ENCODE peak calls at places on chromosomes 5 and 9, in ten cellular contexts. G, R, Z, B, X, V, H, A, C and Y are unnamed samples.

GRCh38 chr9:128205296-128205944 is 2.2 kb downstream of the DNM1 start:
- DNase-seq in G (no peak), R (no peak), Z (no peak), B (no peak), X (no peak), V (no peak), H (no peak), A (no peak), C (no peak), Y (no peak)

GRCh38 chr9:128863647-128864046 is 18.1 kb downstream of the KYAT1 start:
- DNase-seq in G (peak; percentile 85), R (peak; percentile 47), Z (peak; percentile 94), B (no peak), X (peak; percentile 95), V (peak; percentile 79), H (peak; percentile 83), A (no peak), C (peak; percentile 79), Y (peak; percentile 77)

GRCh38 chr9:106697799-106698591 is 165.0 kb upstream of the ZNF462 start:
- DNase-seq in G (peak; percentile 79), R (peak; percentile 55), Z (no peak), B (peak; percentile 8), X (peak; percentile 12), V (no peak), H (peak; percentile 93), A (peak; percentile 63), C (peak; percentile 59), Y (peak; percentile 74)

GRCh38 chr5:142725231-142726187 is 39.6 kb upstream of the FGF1 start:
- DNase-seq in G (no peak), R (no peak), Z (no peak), B (no peak), X (no peak), V (no peak), H (no peak), A (no peak), C (no peak), Y (peak; percentile 68)

GRCh38 chr5:64977779-64978178 is 209.0 kb downstream of the CWC27 start:
- DNase-seq in G (no peak), R (no peak), Z (no peak), B (no peak), X (no peak), V (no peak), H (no peak), A (no peak), C (no peak), Y (peak; percentile 31)

GRCh38 chr9:6911901-6912650 is 154.3 kb downstream of the KDM4C start:
- DNase-seq in G (no peak), R (no peak), Z (no peak), B (no peak), X (no peak), V (no peak), H (no peak), A (no peak), C (no peak), Y (no peak)

GRCh38 chr5:118533166-118533565 is 455.2 kb downstream of the DTWD2 start:
- DNase-seq in G (no peak), R (peak; percentile 41), Z (no peak), B (no peak), X (no peak), V (no peak), H (no peak), A (no peak), C (no peak), Y (no peak)

GRCh38 chr5:101728933-101729332 is 567.2 kb downstream of the SLCO4C1 start:
- DNase-seq in G (no peak), R (no peak), Z (no peak), B (no peak), X (no peak), V (no peak), H (peak; percentile 6), A (no peak), C (no peak), Y (peak; percentile 22)

GRCh38 chr9:106405871-106406435 is 457.0 kb upstream of the ZNF462 start:
- DNase-seq in G (no peak), R (peak; percentile 36), Z (no peak), B (no peak), X (no peak), V (no peak), H (no peak), A (no peak), C (no peak), Y (no peak)

GRCh38 chr9:98010450-98010849 is 27.3 kb downstream of the ANP32B start:
- DNase-seq in G (peak; percentile 56), R (peak; percentile 44), Z (peak; percentile 48), B (no peak), X (peak; percentile 16), V (no peak), H (no peak), A (peak; percentile 43), C (no peak), Y (peak; percentile 40)

GRCh38 chr5:154523104-154523503 is 45.1 kb upstream of the HAND1 start:
- DNase-seq in G (no peak), R (no peak), Z (no peak), B (no peak), X (no peak), V (no peak), H (peak; percentile 78), A (no peak), C (no peak), Y (no peak)

GRCh38 chr5:88643315-88643714 is 239.7 kb downstream of the MEF2C start:
- DNase-seq in G (no peak), R (no peak), Z (no peak), B (no peak), X (no peak), V (no peak), H (no peak), A (no peak), C (no peak), Y (no peak)

DNA sequence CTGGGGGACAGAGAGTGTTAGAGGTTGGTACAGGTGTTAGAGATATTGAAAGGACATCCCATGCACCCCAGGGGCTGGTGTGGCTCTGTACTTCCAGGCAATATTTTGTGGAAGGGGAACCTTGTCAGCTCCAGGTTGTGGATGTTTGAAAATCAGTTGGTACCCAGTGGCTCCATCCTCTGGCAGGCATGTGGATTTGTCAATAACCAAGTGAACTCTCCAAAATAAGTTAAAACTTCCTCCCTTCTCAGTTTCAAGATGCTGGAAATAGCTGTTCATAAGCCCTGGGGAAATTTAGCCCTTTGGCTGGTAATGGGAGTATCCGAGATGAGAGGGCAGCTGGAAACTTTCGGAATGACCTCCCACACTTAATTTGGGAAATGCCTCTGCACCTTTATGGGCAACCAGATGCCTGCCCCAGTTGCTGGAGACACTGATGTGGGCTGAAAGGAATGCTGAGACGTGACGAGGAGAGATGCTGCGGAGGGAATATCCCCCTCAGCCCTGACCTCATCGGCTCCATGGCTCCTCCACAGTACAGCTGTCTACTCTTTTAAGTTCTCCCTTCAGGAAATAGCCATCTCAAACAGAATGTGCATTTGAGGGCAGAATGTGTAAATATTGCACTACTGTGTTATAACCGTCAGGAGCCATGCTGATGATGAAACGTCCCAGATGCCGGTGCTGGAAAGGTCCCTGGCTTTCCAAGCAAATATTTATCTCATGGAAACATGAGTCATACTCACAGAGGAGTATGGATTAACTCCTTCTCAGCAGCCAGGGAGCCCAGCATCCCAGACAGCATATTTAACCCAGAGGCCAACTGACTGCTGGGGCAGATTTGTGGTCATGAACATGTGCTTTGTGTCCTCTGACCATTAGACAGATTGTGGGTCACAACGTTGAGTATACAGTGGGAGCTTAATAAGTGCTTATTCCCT is 29.5 kb downstream of the TGFBI start:
- DNase-seq in G (peak; percentile 63), R (peak; percentile 98), Z (peak; percentile 60), B (peak; percentile 47), X (peak; percentile 33), V (no peak), H (peak; percentile 41), A (peak; percentile 98), C (peak; percentile 78), Y (peak; percentile 95)
- TF ChIP-seq CTCF in G (no peak), R (peak; percentile 49), Z (peak; percentile 70), B (peak; percentile 47), X (no peak), V (no peak), H (peak; percentile 48), A (peak; percentile 71), C (peak; percentile 57), Y (peak; percentile 48)

GRCh38 chr9:88651682-88652633 is 117.0 kb downstream of the NXNL2 start:
- DNase-seq in G (peak; percentile 94), R (peak; percentile 95), Z (no peak), B (peak; percentile 39), X (no peak), V (no peak), H (peak; percentile 65), A (peak; percentile 100), C (peak; percentile 92), Y (peak; percentile 96)
- TF ChIP-seq CTCF in G (peak; percentile 33), R (peak; percentile 43), Z (no peak), B (no peak), X (no peak), V (no peak), H (peak; percentile 9), A (peak; percentile 67), C (no peak), Y (peak; percentile 16)

GRCh38 chr9:120919639-120920494 is 6.7 kb downstream of the TRAF1 start:
- DNase-seq in G (no peak), R (no peak), Z (no peak), B (no peak), X (no peak), V (no peak), H (no peak), A (no peak), C (no peak), Y (peak; percentile 20)

GRCh38 chr9:120923620-120924328 is 2.8 kb downstream of the TRAF1 start:
- DNase-seq in G (no peak), R (no peak), Z (no peak), B (no peak), X (no peak), V (no peak), H (no peak), A (no peak), C (no peak), Y (no peak)

GRCh38 chr9:120920495-120921178 is 6.0 kb downstream of the TRAF1 start:
- DNase-seq in G (no peak), R (no peak), Z (no peak), B (no peak), X (no peak), V (no peak), H (no peak), A (no peak), C (no peak), Y (no peak)

GRCh38 chr9:120922404-120923173 is 4.0 kb downstream of the TRAF1 start:
- DNase-seq in G (no peak), R (no peak), Z (no peak), B (no peak), X (no peak), V (no peak), H (no peak), A (no peak), C (no peak), Y (no peak)

DNA sequence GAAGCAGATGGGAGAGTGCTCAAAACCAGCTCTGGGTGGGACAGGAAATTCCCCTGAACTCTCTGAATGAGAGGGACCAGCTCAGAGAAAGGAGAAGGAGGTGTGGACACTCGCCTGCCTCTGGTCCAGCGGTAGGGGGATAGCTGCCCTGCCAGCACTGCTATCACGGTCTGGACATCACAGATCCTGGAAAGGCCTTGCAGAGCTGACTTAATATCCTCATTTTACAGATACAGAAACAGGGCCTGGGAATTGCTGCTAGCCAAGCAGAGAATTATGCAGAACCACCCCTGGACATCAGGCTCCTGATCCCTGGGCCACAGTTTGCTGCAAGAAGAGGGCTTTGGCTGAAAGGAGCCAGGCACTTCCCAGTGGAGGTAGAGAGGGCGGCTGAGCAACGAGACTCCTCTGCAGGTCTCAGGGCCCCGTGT is 4.8 kb downstream of the TRAF1 start:
- DNase-seq in G (no peak), R (no peak), Z (no peak), B (no peak), X (no peak), V (no peak), H (peak; percentile 53), A (no peak), C (no peak), Y (no peak)
- TF ChIP-seq CTCF in G (no peak), R (peak; percentile 21), Z (no peak), B (no peak), X (no peak), V (no peak), H (peak; percentile 35), A (peak; percentile 50), C (no peak), Y (no peak)

GRCh38 chr9:130053504-130054427 is at the start of gene GPR107:
- DNase-seq in G (peak; percentile 95), R (peak; percentile 63), Z (peak; percentile 77), B (no peak), X (peak; percentile 74), V (peak; percentile 71), H (peak; percentile 83), A (peak; percentile 57), C (peak; percentile 81), Y (peak; percentile 69)
- TF ChIP-seq CTCF in G (no peak), R (no peak), Z (no peak), B (no peak), X (no peak), V (no peak), H (no peak), A (no peak), C (no peak), Y (no peak)